ENCODE peak calls at places on chromosomes 13 and 19, in five cellular contexts. One of them, this sample, is unnamed.

GRCh38 chr13:75405976-75406703 is 75.8 kb downstream of the TBC1D4 start:
- DNase-seq in HFFc6: no peak
- DNase-seq in tibial artery: no peak
- DNase-seq in fibroblast of mammary gland: peak
- DNase-seq in neural crest cell: no peak
- DNase-seq in this sample: no peak

GRCh38 chr19:10412257-10412977 is 7.9 kb upstream of the PDE4A start:
- DNase-seq in fibroblast of mammary gland: no peak
- DNase-seq in neural crest cell: no peak
- DNase-seq in HFFc6: peak
- DNase-seq in tibial artery: no peak
- DNase-seq in this sample: no peak

GRCh38 chr13:76621726-76622125 is 264.5 kb downstream of the KCTD12 start:
- DNase-seq in fibroblast of mammary gland: peak
- DNase-seq in neural crest cell: no peak
- DNase-seq in tibial artery: no peak
- DNase-seq in HFFc6: no peak
- DNase-seq in this sample: no peak

GRCh38 chr13:79593611-79594275 is 112.8 kb downstream of the NDFIP2 start:
- DNase-seq in tibial artery: no peak
- DNase-seq in HFFc6: peak
- DNase-seq in fibroblast of mammary gland: peak
- DNase-seq in neural crest cell: no peak
- DNase-seq in this sample: no peak

GRCh38 chr13:70568571-70568970 is 460.3 kb upstream of the KLHL1 start:
- DNase-seq in fibroblast of mammary gland: peak
- DNase-seq in neural crest cell: peak
- DNase-seq in HFFc6: peak
- DNase-seq in tibial artery: no peak
- DNase-seq in this sample: no peak

GRCh38 chr19:38399081-38399480 is 3.8 kb upstream of the FAM98C start:
- DNase-seq in HFFc6: no peak
- DNase-seq in neural crest cell: no peak
- DNase-seq in tibial artery: no peak
- DNase-seq in fibroblast of mammary gland: no peak
- DNase-seq in this sample: no peak

GRCh38 chr13:98976338-98976737 is 1.5 kb downstream of the DOCK9 start:
- DNase-seq in HFFc6: no peak
- DNase-seq in tibial artery: no peak
- DNase-seq in fibroblast of mammary gland: peak
- DNase-seq in neural crest cell: no peak
- DNase-seq in this sample: no peak

GRCh38 chr19:1540353-1540925 is 16.6 kb downstream of the PLK5 start:
- DNase-seq in tibial artery: no peak
- DNase-seq in fibroblast of mammary gland: no peak
- DNase-seq in HFFc6: no peak
- DNase-seq in neural crest cell: no peak
- DNase-seq in this sample: no peak

GRCh38 chr19:7544626-7545025 is 9.1 kb downstream of the PNPLA6 start:
- DNase-seq in tibial artery: no peak
- DNase-seq in neural crest cell: no peak
- DNase-seq in fibroblast of mammary gland: no peak
- DNase-seq in HFFc6: no peak
- DNase-seq in this sample: no peak

GRCh38 chr19:44822177-44822576 is 13.3 kb downstream of the BCAM start:
- DNase-seq in tibial artery: peak
- DNase-seq in HFFc6: no peak
- DNase-seq in neural crest cell: no peak
- DNase-seq in fibroblast of mammary gland: no peak
- DNase-seq in this sample: no peak

GRCh38 chr19:31499826-31500539 is 150.7 kb upstream of the TSHZ3 start:
- DNase-seq in neural crest cell: no peak
- DNase-seq in tibial artery: no peak
- DNase-seq in fibroblast of mammary gland: no peak
- DNase-seq in HFFc6: no peak
- DNase-seq in this sample: peak

GRCh38 chr13:31765441-31765840 is 26.1 kb downstream of the RXFP2 start:
- DNase-seq in neural crest cell: no peak
- DNase-seq in HFFc6: peak
- DNase-seq in fibroblast of mammary gland: peak
- DNase-seq in tibial artery: no peak
- DNase-seq in this sample: no peak

GRCh38 chr19:4518345-4519171 is at the start of gene PLIN4:
- DNase-seq in fibroblast of mammary gland: peak
- DNase-seq in HFFc6: no peak
- DNase-seq in neural crest cell: no peak
- DNase-seq in tibial artery: no peak
- DNase-seq in this sample: no peak
- TF ChIP-seq CTCF in fibroblast of mammary gland: no peak
- TF ChIP-seq CTCF in HFFc6: no peak
- TF ChIP-seq CTCF in neural crest cell: no peak
- TF ChIP-seq CTCF in tibial artery: no peak
- TF ChIP-seq CTCF in this sample: no peak

GRCh38 chr13:44649834-44650233 is 73.7 kb upstream of the TSC22D1 start:
- DNase-seq in tibial artery: no peak
- DNase-seq in neural crest cell: no peak
- DNase-seq in fibroblast of mammary gland: no peak
- DNase-seq in HFFc6: no peak
- DNase-seq in this sample: no peak

GRCh38 chr13:44646044-44646443 is 69.9 kb upstream of the TSC22D1 start:
- DNase-seq in tibial artery: no peak
- DNase-seq in HFFc6: no peak
- DNase-seq in neural crest cell: no peak
- DNase-seq in fibroblast of mammary gland: no peak
- DNase-seq in this sample: no peak

GRCh38 chr13:44649118-44649455 is 73.0 kb upstream of the TSC22D1 start:
- DNase-seq in neural crest cell: no peak
- DNase-seq in tibial artery: no peak
- DNase-seq in HFFc6: no peak
- DNase-seq in fibroblast of mammary gland: no peak
- DNase-seq in this sample: no peak

GRCh38 chr13:44651209-44651608 is 75.1 kb upstream of the TSC22D1 start:
- DNase-seq in fibroblast of mammary gland: no peak
- DNase-seq in neural crest cell: no peak
- DNase-seq in HFFc6: no peak
- DNase-seq in tibial artery: no peak
- DNase-seq in this sample: no peak

GRCh38 chr13:44648392-44649117 is 72.4 kb upstream of the TSC22D1 start:
- DNase-seq in HFFc6: no peak
- DNase-seq in tibial artery: no peak
- DNase-seq in fibroblast of mammary gland: peak
- DNase-seq in neural crest cell: no peak
- DNase-seq in this sample: no peak
- TF ChIP-seq CTCF in HFFc6: peak
- TF ChIP-seq CTCF in tibial artery: no peak
- TF ChIP-seq CTCF in fibroblast of mammary gland: peak
- TF ChIP-seq CTCF in neural crest cell: peak
- TF ChIP-seq CTCF in this sample: peak

DNA sequence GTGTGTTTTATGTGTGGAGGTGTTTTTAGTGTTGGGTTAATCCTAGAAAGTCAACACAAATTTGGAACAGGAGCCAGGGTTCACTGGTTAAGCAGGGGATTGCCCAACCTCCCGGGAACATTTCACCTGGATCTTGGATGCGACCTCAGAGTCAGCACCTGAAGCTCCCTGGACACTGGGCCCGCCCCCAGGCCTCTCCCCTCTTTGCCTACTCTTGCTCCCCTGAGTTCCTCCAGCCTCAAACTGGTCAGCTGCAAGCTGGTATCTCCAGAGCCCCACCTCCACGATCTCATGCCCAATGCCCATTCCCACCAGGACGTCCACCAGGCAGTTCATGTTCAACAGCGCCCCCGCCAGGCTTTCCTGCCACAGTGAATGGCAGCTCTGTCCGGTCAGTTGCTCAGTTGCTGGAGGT is 9.7 kb downstream of the HSD17B14 start:
- DNase-seq in tibial artery: no peak
- DNase-seq in HFFc6: no peak
- DNase-seq in fibroblast of mammary gland: no peak
- DNase-seq in neural crest cell: no peak
- DNase-seq in this sample: no peak
- TF ChIP-seq CTCF in tibial artery: no peak
- TF ChIP-seq CTCF in HFFc6: peak
- TF ChIP-seq CTCF in fibroblast of mammary gland: peak
- TF ChIP-seq CTCF in neural crest cell: peak
- TF ChIP-seq CTCF in this sample: no peak

GRCh38 chr13:39051157-39051556 is 12.9 kb downstream of the NHLRC3 start:
- DNase-seq in fibroblast of mammary gland: peak
- DNase-seq in HFFc6: peak
- DNase-seq in neural crest cell: no peak
- DNase-seq in tibial artery: no peak
- DNase-seq in this sample: no peak
- TF ChIP-seq CTCF in fibroblast of mammary gland: peak
- TF ChIP-seq CTCF in HFFc6: peak
- TF ChIP-seq CTCF in neural crest cell: peak
- TF ChIP-seq CTCF in tibial artery: peak
- TF ChIP-seq CTCF in this sample: peak

DNA sequence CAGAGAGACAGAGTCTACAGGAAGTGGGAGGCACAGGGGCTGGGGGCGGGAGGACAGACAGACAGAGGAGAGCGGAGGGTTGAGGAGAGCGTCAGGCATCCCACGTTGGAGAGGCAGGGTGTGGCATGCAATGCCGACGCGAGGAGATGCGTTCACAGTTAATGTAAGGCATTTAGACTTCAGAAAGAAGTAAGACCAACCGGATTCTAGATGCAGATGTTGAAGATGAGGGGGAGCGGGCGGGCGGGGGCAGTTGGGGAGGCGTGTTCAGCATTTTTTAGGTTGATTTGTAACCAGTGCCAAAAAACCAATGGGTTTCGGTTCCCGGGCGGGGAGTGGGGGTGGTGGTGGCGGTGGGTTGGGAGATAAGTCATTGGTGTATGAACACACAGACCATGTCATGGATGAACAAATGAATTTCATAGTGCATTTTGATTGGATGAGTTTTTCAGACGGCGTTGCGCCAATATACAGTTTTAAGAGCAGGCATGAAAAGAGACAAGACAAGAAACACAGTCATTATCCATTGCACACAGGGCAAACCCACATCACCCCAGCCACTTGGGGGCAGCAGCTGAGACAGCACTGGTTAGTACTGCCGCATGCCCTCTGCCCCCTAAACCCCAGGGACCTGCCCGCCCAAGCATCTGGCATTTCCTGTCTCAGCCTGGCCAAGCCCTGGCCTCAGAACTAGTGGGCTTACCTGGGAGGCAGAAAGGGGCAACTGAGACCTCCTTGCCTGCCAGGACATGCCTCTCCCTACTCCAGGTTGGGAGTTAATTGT is 91.3 kb downstream of the IER2 start:
- DNase-seq in fibroblast of mammary gland: peak
- DNase-seq in tibial artery: no peak
- DNase-seq in HFFc6: no peak
- DNase-seq in neural crest cell: no peak
- DNase-seq in this sample: no peak
- TF ChIP-seq CTCF in fibroblast of mammary gland: peak
- TF ChIP-seq CTCF in tibial artery: no peak
- TF ChIP-seq CTCF in HFFc6: peak
- TF ChIP-seq CTCF in neural crest cell: no peak
- TF ChIP-seq CTCF in this sample: peak

DNA sequence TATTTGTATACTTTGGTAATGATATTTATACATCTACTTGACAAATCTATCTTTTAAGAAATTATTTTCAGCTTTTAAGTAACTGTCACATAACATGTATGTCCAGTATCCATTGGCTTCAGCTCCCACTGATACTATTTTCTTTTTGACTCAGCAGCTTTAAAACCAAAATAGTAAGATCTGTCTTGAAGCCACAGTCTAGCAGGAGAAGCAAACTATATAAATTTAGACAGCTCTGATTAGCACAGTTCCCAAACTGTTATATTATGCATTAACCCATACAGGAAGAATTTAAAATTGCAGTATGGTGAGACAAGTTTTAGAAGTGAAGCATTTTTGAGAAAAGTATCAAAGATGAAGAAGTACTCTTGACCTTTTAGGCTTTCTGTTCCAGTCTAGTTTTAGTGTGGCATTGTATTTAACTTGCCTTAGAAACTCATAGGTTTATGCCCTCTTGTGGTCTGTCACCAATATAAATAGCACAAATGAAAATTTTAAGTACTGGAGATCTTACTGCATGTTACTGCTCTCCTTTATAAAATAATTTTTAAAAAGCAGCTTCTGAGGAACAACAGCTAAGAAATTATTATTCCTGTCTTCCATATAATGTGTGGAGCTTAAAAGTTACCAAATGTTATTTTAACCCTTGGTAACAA is 24.7 kb downstream of the URI1 start:
- DNase-seq in neural crest cell: no peak
- DNase-seq in HFFc6: peak
- DNase-seq in fibroblast of mammary gland: peak
- DNase-seq in tibial artery: no peak
- DNase-seq in this sample: no peak
- TF ChIP-seq CTCF in neural crest cell: peak
- TF ChIP-seq CTCF in HFFc6: peak
- TF ChIP-seq CTCF in fibroblast of mammary gland: peak
- TF ChIP-seq CTCF in tibial artery: no peak
- TF ChIP-seq CTCF in this sample: peak

GRCh38 chr13:96967248-96967745 is 27.0 kb downstream of the OXGR1 start:
- DNase-seq in neural crest cell: no peak
- DNase-seq in HFFc6: no peak
- DNase-seq in fibroblast of mammary gland: no peak
- DNase-seq in tibial artery: no peak
- DNase-seq in this sample: no peak
- TF ChIP-seq CTCF in neural crest cell: peak
- TF ChIP-seq CTCF in HFFc6: peak
- TF ChIP-seq CTCF in fibroblast of mammary gland: peak
- TF ChIP-seq CTCF in tibial artery: no peak
- TF ChIP-seq CTCF in this sample: no peak

DNA sequence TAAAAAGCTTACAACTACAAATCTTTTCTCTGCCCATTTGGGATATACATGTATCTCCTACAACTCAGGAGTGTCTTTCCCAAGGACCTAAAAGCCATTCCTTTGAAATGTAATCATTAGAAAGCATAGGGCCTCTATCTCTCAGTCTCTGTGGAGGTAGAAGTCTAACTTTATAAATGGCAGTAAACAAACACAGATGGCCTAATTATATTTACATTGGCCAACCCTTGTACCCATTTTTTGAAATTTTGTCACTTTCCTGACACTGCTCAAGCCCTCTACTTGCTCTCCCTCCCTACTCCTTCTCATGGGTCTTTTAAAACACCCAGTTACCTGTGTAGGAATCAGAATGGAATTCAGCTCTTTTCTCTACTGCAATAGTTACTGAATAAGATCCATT is 24.8 kb downstream of the RNF6 start:
- DNase-seq in tibial artery: no peak
- DNase-seq in fibroblast of mammary gland: no peak
- DNase-seq in HFFc6: no peak
- DNase-seq in neural crest cell: no peak
- DNase-seq in this sample: no peak
- TF ChIP-seq CTCF in tibial artery: no peak
- TF ChIP-seq CTCF in fibroblast of mammary gland: no peak
- TF ChIP-seq CTCF in HFFc6: no peak
- TF ChIP-seq CTCF in neural crest cell: no peak
- TF ChIP-seq CTCF in this sample: no peak

GRCh38 chr13:29081036-29081435 is 260.9 kb downstream of the MTUS2 start:
- DNase-seq in neural crest cell: no peak
- DNase-seq in tibial artery: no peak
- DNase-seq in HFFc6: no peak
- DNase-seq in fibroblast of mammary gland: no peak
- DNase-seq in this sample: no peak
- TF ChIP-seq CTCF in neural crest cell: no peak
- TF ChIP-seq CTCF in tibial artery: no peak
- TF ChIP-seq CTCF in HFFc6: no peak
- TF ChIP-seq CTCF in fibroblast of mammary gland: no peak
- TF ChIP-seq CTCF in this sample: no peak